ENCODE peak calls at places on chromosome 22, in six cellular contexts. F is hypothalamus, I is brain microvascular endothelial cell, B is midbrain, G is NCI-H1092 treated with DMSO at 0.1 percent for 48 hours, O is psoas muscle. H is an unnamed sample.

GRCh38 chr22:37228106-37229011 is 15.7 kb downstream of the RAC2 start:
- DNase-seq in O (peak; percentile 53), B (no peak), G (no peak), I (no peak), F (peak; percentile 30), H (no peak)

GRCh38 chr22:18067548-18068341 is 10.0 kb upstream of the PEX26 start:
- DNase-seq in O (no peak), F (no peak), I (no peak), G (no peak), B (no peak), H (no peak)

GRCh38 chr22:25656724-25657123 is 85.3 kb upstream of the MYO18B start:
- DNase-seq in B (no peak), O (no peak), G (no peak), I (no peak), F (no peak), H (no peak)

GRCh38 chr22:29663230-29663826 is 56.5 kb upstream of the CABP7 start:
- DNase-seq in G (no peak), B (no peak), F (no peak), O (no peak), I (no peak), H (no peak)

GRCh38 chr22:26968873-26969272 is 311.5 kb downstream of the MIAT start:
- DNase-seq in I (no peak), G (no peak), O (no peak), F (no peak), B (no peak), H (no peak)

GRCh38 chr22:19607198-19608113 is 83.2 kb upstream of the CLDN5 start:
- DNase-seq in F (no peak), O (peak; percentile 65), B (no peak), G (peak; percentile 75), I (no peak), H (peak; percentile 4)

GRCh38 chr22:21761086-21761485 is 25.5 kb upstream of the YPEL1 start:
- DNase-seq in F (no peak), B (no peak), O (no peak), I (no peak), G (no peak), H (peak; percentile 2)

GRCh38 chr22:22849640-22850610 is 37.7 kb upstream of the IGLL5 start:
- DNase-seq in G (no peak), O (no peak), F (no peak), B (no peak), I (no peak), H (no peak)

GRCh38 chr22:25068701-25069100 is 116.2 kb downstream of the KIAA1671 start:
- DNase-seq in B (no peak), G (no peak), F (no peak), O (peak; percentile 38), I (no peak), H (no peak)

H was measured in posterior cingulate gyrus.